ENCODE peak calls at places on chromosomes 6 and 20, in nine cellular contexts. W is trophoblast cell, G is NT2/D1, T is cardiac muscle cell, D is suprapubic skin, B is adrenal gland, F is ascending aorta, Y is heart left ventricle, U is HCT116. N is an unnamed sample.

GRCh38 chr20:45154183-45154582 is 20.5 kb upstream of the PI3 start:
- DNase-seq in W (no peak), G (no peak), T (no peak), D (no peak), B (no peak), F (no peak), Y (no peak), U (no peak), N (no peak)

GRCh38 chr6:118982256-118982911 is 47.4 kb upstream of the MCM9 start:
- DNase-seq in W (no peak), G (no peak), T (no peak), D (no peak), B (no peak), F (no peak), Y (no peak), U (no peak), N (peak; percentile 85)

GRCh38 chr6:1812487-1812886 is 202.8 kb downstream of the FOXC1 start:
- DNase-seq in W (no peak), G (no peak), T (no peak), D (no peak), B (no peak), F (no peak), Y (no peak), U (no peak), N (peak; percentile 76)

GRCh38 chr6:44257007-44257752 is at the start of gene SLC35B2:
- DNase-seq in W (peak; percentile 65), G (no peak), T (peak; percentile 83), D (peak; percentile 83), B (peak; percentile 80), F (peak; percentile 81), Y (peak; percentile 77), U (no peak), N (peak; percentile 77)

GRCh38 chr20:9886227-9886626 is 47.4 kb upstream of the PAK5 start:
- DNase-seq in W (no peak), G (no peak), T (no peak), D (no peak), B (no peak), F (no peak), Y (no peak), U (no peak), N (no peak)

GRCh38 chr6:90574610-90575009 is 12.3 kb downstream of the MAP3K7 start:
- DNase-seq in W (no peak), G (no peak), T (no peak), D (no peak), B (no peak), F (no peak), Y (no peak), U (no peak), N (no peak)

GRCh38 chr6:159074120-159074684 is 29.4 kb upstream of the TAGAP start:
- DNase-seq in W (peak; percentile 46), G (peak; percentile 22), T (peak; percentile 63), D (no peak), B (peak; percentile 76), F (no peak), Y (no peak), U (peak; percentile 41), N (no peak)

GRCh38 chr6:67630146-67630545 is 1004.9 kb upstream of the ADGRB3 start:
- DNase-seq in W (no peak), G (no peak), T (no peak), D (no peak), B (no peak), F (no peak), Y (no peak), U (no peak), N (no peak)

GRCh38 chr6:75643173-75643572 is 41.5 kb downstream of the SENP6 start:
- DNase-seq in W (no peak), G (no peak), T (no peak), D (no peak), B (no peak), F (no peak), Y (no peak), U (no peak), N (no peak)

GRCh38 chr20:4764805-4765204 is 43.1 kb downstream of the PRND start:
- DNase-seq in W (no peak), G (no peak), T (no peak), D (no peak), B (no peak), F (no peak), Y (no peak), U (no peak), N (no peak)

GRCh38 chr20:4765681-4766080 is 44.0 kb downstream of the PRND start:
- DNase-seq in W (no peak), G (no peak), T (no peak), D (no peak), B (no peak), F (no peak), Y (no peak), U (no peak), N (no peak)

GRCh38 chr20:4763776-4764525 is 42.2 kb downstream of the PRND start:
- DNase-seq in W (peak; percentile 12), G (no peak), T (no peak), D (no peak), B (no peak), F (no peak), Y (no peak), U (no peak), N (no peak)

GRCh38 chr20:4767084-4767483 is 45.4 kb downstream of the PRND start:
- DNase-seq in W (no peak), G (no peak), T (no peak), D (no peak), B (no peak), F (no peak), Y (no peak), U (no peak), N (no peak)

DNA sequence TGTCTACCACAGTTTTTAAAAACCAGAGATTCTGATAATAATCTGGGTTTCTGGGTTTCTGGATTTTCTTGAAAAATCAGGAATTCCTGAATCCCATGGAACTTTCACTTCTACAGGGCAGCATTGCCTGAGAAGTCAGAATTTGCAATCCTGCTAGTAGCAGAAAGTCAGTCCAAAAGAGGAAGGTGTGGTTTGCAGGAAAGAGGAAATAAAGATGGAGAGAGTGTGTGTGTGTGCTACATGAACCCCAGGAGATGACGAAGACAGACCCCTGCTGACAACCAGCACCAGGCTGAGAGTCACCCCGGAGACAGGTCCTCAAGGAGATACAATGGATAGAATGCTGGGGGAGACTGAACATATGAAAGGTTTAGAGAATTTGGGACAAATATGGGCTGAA is 44.9 kb downstream of the PRND start:
- DNase-seq in W (peak; percentile 18), G (no peak), T (no peak), D (no peak), B (no peak), F (no peak), Y (no peak), U (no peak), N (no peak)
- H3K4me3 ChIP-seq in W (no peak overlapping the region), G (no peak overlapping the region), T (no peak overlapping the region), D (no peak overlapping the region), B (no peak overlapping the region), F (no peak overlapping the region), Y (no peak overlapping the region), U (no peak overlapping the region), N (no peak overlapping the region)

GRCh38 chr6:30364591-30364990 is 19.6 kb downstream of the RPP21 start:
- DNase-seq in W (no peak), G (no peak), T (no peak), D (no peak), B (no peak), F (no peak), Y (no peak), U (no peak), N (no peak)

GRCh38 chr6:30363459-30363858 is 18.5 kb downstream of the RPP21 start:
- DNase-seq in W (no peak), G (no peak), T (no peak), D (no peak), B (no peak), F (no peak), Y (no peak), U (no peak), N (no peak)

GRCh38 chr6:30360139-30360538 is 15.2 kb downstream of the RPP21 start:
- DNase-seq in W (no peak), G (no peak), T (no peak), D (no peak), B (no peak), F (no peak), Y (no peak), U (no peak), N (no peak)

GRCh38 chr6:30359276-30359675 is 14.3 kb downstream of the RPP21 start:
- DNase-seq in W (no peak), G (no peak), T (no peak), D (no peak), B (no peak), F (no peak), Y (no peak), U (no peak), N (no peak)

GRCh38 chr6:30361661-30362060 is 16.7 kb downstream of the RPP21 start:
- DNase-seq in W (no peak), G (no peak), T (no peak), D (no peak), B (no peak), F (no peak), Y (no peak), U (no peak), N (no peak)
- H3K27me3 ChIP-seq in W (no peaks in the 10 kb centered on the region), G (peaks cover 23% of the 10 kb centered on the region), T (peaks cover 58% of the 10 kb centered on the region), D (peaks cover 76% of the 10 kb centered on the region), B (peaks cover 48% of the 10 kb centered on the region), F (no peaks in the 10 kb centered on the region), Y (peaks cover 15% of the 10 kb centered on the region), U (peaks cover 11% of the 10 kb centered on the region), N (peaks cover 56% of the 10 kb centered on the region)

DNA sequence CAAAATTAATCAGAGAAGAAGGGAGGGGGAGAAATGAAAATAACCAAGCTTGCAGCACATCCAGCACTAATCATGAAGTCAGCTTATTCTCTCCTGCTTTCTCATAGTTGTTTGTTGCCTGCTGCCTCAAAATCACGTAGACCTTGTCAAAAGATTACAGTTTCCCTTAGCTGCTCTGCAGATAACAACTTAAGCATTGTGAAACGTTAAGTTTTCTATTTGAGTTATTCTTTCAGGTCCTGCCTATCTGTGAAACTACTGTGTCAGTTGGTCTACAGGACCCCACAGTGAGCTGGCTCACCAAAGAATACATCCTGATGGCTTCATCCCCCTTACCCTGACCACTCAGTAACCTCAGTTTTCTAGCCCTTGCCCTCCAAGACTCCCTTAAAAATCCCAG is 32.9 kb downstream of the SLC17A4 start:
- DNase-seq in W (no peak), G (no peak), T (no peak), D (no peak), B (no peak), F (no peak), Y (no peak), U (no peak), N (no peak)
- H3K4me3 ChIP-seq in W (no peak overlapping the region), G (no peak overlapping the region), T (no peak overlapping the region), D (no peak overlapping the region), B (no peak overlapping the region), F (no peak overlapping the region), Y (no peak overlapping the region), U (no peak overlapping the region), N (no peak overlapping the region)

GRCh38 chr20:57129303-57129702 is 137.1 kb downstream of the BMP7 start:
- DNase-seq in W (no peak), G (no peak), T (no peak), D (no peak), B (no peak), F (no peak), Y (no peak), U (no peak), N (no peak)
- H3K27me3 ChIP-seq in W (no peaks in the 10 kb centered on the region), G (peaks cover 12% of the 10 kb centered on the region), T (no peaks in the 10 kb centered on the region), D (peaks cover 5% of the 10 kb centered on the region), B (peaks cover under 1% of the 10 kb centered on the region), F (no peaks in the 10 kb centered on the region), Y (no peaks in the 10 kb centered on the region), U (peaks cover 4% of the 10 kb centered on the region), N (no peaks in the 10 kb centered on the region)

DNA sequence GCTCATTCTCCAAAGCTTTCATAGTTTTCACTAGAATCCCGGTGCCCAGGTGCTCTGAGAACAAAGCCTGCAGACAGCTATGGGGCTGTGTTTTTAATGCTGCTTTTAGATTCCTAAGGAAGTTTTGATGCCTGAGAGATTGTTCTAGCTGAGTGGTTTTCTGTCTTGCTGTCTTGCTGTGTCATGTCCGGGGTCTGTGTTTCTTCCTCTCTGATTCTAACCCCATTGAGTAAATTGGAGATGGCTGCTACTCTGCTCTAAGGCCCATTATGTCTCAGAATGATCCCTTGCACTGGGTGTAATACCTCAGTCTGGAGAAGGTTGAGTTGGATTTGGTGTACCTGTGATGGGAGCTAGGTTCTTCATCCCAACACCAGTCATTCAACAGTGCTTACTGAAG is 63.4 kb downstream of the ARID1B start:
- DNase-seq in W (no peak), G (no peak), T (no peak), D (no peak), B (no peak), F (no peak), Y (no peak), U (no peak), N (no peak)
- H3K4me3 ChIP-seq in W (no peak overlapping the region), G (no peak overlapping the region), T (no peak overlapping the region), D (no peak overlapping the region), B (no peak overlapping the region), F (peak overlapping the region; percentile 39), Y (no peak overlapping the region), U (no peak overlapping the region), N (no peak overlapping the region)

N was measured in HAP-1.